ENCODE peak calls at places on chromosomes 3 and 15, in four cellular contexts. R, T, I and S are unnamed samples.

GRCh38 chr3:79490165-79491028 is 277.4 kb downstream of the ROBO1 start:
- DNase-seq in T (peak), R (no peak), I (peak), S (no peak)

GRCh38 chr15:68183886-68184285 is 21.2 kb downstream of the CALML4 start:
- DNase-seq in R (no peak), T (no peak), I (no peak), S (no peak)

GRCh38 chr3:178056868-178057267 is 479.4 kb upstream of the KCNMB2 start:
- DNase-seq in R (no peak), T (no peak), I (no peak), S (no peak)

GRCh38 chr3:4809970-4810369 is 169.3 kb upstream of the BHLHE40 start:
- DNase-seq in R (no peak), T (no peak), I (no peak), S (no peak)

GRCh38 chr3:87088984-87089841 is 98.3 kb upstream of the VGLL3 start:
- DNase-seq in I (peak), T (peak), R (no peak), S (no peak)

GRCh38 chr3:105829879-105830622 is 38.8 kb downstream of the CBLB start:
- DNase-seq in R (no peak), T (peak), I (no peak), S (no peak)

GRCh38 chr3:52844290-52844985 is 9.6 kb upstream of the MUSTN1 start:
- DNase-seq in R (no peak), T (no peak), I (no peak), S (no peak)

GRCh38 chr15:63833246-63833696 is 477 bp downstream of the HERC1 start:
- DNase-seq in R (no peak), T (peak), I (peak), S (peak)

GRCh38 chr15:88243895-88244787 is 12.4 kb downstream of the NTRK3 start:
- DNase-seq in R (no peak), I (peak), T (no peak), S (peak)

GRCh38 chr3:188389711-188390346 is 235.9 kb downstream of the LPP start:
- DNase-seq in I (no peak), T (no peak), R (no peak), S (no peak)

GRCh38 chr15:77391372-77391951 is 28.4 kb downstream of the PEAK1 start:
- DNase-seq in T (no peak), R (no peak), I (no peak), S (no peak)

GRCh38 chr3:99895706-99896441 is 78.2 kb downstream of the CMSS1 start:
- DNase-seq in T (peak), I (no peak), R (no peak), S (peak)

GRCh38 chr3:110526732-110527727 is 544.6 kb upstream of the NECTIN3 start:
- DNase-seq in I (peak), T (peak), R (no peak), S (peak)

GRCh38 chr15:78684645-78685044 is 43.6 kb upstream of the CHRNB4 start:
- DNase-seq in I (no peak), T (no peak), R (no peak), S (no peak)

GRCh38 chr15:71572452-71573053 is 237.8 kb upstream of the NR2E3 start:
- DNase-seq in I (peak), T (peak), R (no peak), S (no peak)

GRCh38 chr3:9717563-9717962 is 13.9 kb downstream of the CPNE9 start:
- DNase-seq in R (no peak), T (no peak), I (no peak), S (no peak)

GRCh38 chr3:142656595-142656994 is 60.4 kb downstream of the PLS1 start:
- DNase-seq in R (no peak), I (no peak), T (no peak), S (no peak)

GRCh38 chr15:70347766-70348558 is 250.2 kb upstream of the TLE3 start:
- DNase-seq in I (no peak), R (no peak), T (no peak), S (no peak)

GRCh38 chr15:62976301-62976842 is 66.2 kb upstream of the TPM1 start:
- DNase-seq in I (no peak), T (peak), R (no peak), S (no peak)

GRCh38 chr3:192212335-192212734 is 515.0 kb downstream of the FGF12 start:
- DNase-seq in I (no peak), R (no peak), T (no peak), S (no peak)
- TF ChIP-seq CTCF in I (peak), R (peak), T (no peak), S (peak)

GRCh38 chr3:128498901-128499530 is 6.0 kb upstream of the GATA2 start:
- DNase-seq in T (no peak), I (no peak), R (no peak), S (no peak)

GRCh38 chr3:128498127-128498626 is 5.2 kb upstream of the GATA2 start:
- DNase-seq in T (no peak), I (no peak), R (no peak), S (no peak)

GRCh38 chr3:128496019-128496601 is 3.1 kb upstream of the GATA2 start:
- DNase-seq in R (no peak), T (no peak), I (peak), S (no peak)

GRCh38 chr3:128496602-128497304 is 3.8 kb upstream of the GATA2 start:
- DNase-seq in T (no peak), R (no peak), I (peak), S (no peak)

DNA sequence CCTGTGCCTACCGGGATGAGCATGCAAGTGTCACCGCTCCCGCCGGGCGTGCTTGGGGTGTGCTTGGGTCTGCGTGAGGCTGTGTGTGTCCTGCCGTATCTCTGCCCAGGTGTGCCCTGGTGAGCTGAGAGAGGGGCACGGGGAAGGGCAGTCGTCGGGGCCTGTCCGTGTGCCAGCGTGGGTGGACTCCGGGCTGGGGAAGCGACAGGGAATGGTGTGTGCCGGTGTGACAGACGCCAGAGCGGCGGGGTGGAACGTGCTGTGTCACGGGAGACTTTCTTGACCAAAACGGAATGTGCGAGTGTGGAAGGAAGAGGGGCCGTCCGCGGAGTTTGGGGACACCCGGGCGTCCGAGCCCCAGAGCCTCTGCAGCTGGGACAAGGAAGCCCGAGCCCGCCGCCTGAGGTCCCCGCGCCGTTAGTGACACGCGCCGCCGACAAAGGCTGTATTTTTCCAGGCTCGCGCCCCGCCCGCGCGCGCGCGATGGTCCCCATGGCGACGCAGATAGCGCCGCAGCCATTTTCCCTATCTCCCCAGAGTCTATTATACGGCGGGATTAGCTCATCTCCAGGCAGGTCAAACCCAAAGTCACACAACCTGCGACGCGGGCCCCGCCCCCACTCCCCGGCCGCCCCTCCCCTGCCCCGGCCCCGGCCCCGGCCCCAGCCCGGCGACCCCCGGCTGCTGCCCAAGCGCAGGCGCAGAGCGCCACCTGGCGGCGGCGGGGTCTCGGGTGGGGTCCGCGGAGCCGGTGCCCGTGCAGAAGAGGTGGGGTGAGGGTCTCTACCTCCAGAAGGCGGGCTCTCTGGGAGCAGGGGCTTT is 4.5 kb upstream of the GATA2 start:
- DNase-seq in I (peak), T (no peak), R (no peak), S (peak)
- TF ChIP-seq EZH2 in I (peak), T (peak), R (no peak), S (no peak)

DNA sequence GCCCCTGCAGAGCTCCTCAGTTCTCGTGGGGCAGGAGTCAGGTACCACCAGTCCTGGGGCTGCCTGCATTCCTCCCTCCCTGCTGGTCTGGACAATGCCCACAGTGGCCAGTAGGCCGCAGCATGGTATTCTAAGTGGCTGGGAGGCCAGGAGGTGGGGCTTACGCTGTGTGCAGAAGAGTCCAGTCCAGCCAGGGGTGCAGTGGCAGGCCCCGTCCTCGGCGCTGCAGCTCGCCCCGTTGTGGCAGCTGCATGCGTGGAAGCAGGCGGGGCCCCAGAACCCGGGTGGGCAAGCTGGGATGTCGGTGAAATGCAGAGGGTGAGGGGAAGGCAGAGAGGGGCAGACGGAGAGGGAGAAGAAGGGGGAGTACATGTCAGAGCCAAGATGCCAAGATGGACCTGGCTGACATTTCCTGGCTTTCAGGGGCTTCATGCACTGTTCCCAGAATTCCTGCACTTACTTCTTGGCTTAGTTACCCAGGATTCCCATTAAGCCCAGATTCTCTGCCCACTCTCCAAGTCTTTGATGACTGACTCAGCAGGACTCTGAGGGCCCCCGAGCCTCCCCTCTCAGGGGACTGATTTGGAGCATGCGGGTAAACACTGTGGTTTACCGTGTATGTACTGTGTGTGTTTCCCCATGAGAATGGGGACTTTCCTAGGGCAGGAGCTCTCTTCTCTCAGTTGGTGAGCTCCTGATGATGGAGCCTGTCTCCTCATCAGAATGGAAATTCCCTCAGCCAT is 47.5 kb downstream of the RAB11A start:
- DNase-seq in R (peak), I (peak), T (peak), S (peak)
- TF ChIP-seq CTCF in R (peak), I (peak), T (peak), S (peak)

GRCh38 chr3:152271465-152272035 is 2.8 kb downstream of the MBNL1 start:
- DNase-seq in R (no peak), I (no peak), T (no peak), S (no peak)

GRCh38 chr3:152270944-152271343 is 2.2 kb downstream of the MBNL1 start:
- DNase-seq in I (no peak), R (no peak), T (no peak), S (no peak)

GRCh38 chr3:152269423-152270144 is 855 bp downstream of the MBNL1 start:
- DNase-seq in R (no peak), T (peak), I (peak), S (peak)

GRCh38 chr3:152268501-152269422 is at the start of gene MBNL1:
- DNase-seq in T (peak), R (no peak), I (peak), S (peak)

DNA sequence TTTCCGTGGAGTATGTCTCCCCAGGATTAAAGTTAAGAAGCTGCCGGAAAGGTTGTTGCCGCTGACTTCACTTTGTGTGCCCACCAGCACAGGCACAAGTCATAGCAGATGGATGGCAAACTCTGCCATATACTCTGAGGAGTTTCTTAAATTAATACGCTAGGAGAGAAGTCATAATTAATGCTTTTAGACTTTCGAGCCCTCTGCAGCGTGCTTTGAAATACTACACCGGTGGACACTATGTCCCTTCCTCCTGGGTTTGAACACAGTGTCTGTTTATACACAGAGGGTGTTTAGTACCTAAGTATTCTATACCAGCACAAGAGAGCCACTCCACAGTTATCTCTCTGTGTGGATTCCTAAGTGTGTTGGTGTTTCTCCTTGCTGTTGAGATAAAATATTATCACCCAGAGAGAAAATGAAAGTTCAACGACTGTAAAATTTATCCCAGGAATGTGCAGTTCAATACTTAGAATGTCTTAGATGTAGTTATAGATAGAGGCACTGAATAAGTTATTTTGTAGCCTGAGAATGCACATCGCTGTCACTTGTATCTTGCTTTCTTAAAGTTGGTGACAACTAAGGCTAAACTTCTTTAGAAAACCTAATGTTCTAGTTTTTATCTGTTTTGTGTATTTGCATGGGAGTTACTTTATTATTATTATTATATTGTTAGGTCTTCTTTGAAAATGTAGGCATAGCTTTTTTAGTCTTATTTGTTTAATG is 1.6 kb downstream of the MBNL1 start:
- DNase-seq in T (no peak), I (peak), R (no peak), S (peak)
- TF ChIP-seq EZH2 in T (no peak), I (no peak), R (no peak), S (no peak)

DNA sequence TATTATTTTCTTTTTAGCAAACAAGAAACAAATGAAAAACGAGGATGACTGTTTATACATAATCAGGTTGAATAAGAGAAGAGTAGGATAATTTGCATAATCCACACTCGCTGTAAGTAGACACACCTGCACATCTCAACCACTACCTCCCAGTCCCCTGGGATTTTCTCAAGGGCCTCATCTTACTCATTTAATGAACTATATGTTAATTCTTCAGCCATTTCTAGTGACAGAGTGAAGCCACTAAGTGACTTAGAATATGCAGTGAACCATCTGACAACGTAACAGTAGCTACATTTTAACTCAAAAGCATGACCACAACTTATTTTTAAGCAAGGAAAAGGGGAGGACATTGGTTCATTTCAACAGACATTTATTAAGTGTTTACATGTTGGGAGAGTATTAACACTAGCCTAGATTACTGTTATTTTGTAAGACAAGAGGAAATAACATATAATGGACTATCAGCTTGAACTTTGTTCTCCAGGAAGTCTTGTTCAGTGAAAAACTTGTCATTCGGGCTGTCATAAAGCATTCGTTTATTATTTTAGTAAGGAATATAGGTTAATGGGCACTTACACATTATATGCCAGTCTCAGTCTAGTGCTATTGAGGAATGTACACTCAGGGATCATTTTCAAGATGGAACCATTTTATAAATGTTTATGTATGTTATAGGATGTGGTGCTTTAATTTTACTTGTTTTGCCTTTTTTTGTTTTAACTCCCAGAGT is 173.0 kb upstream of the ROBO2 start:
- DNase-seq in T (no peak), R (no peak), I (no peak), S (no peak)
- TF ChIP-seq CTCF in T (no peak), R (no peak), I (no peak), S (no peak)